ENCODE peak calls at places on chromosomes 1 and 21, in nine cellular contexts. One of them, this sample, is unnamed.
A peak's percentile ranks its signal among the peaks of the same experiment; 100 is the strongest.

GRCh38 chr1:112721966-112722524 is 6.9 kb upstream of the PPM1J start:
- DNase-seq in A549: no peak
- DNase-seq in coronary artery: no peak
- DNase-seq in A673: no peak
- DNase-seq in fibroblast of mammary gland: no peak
- DNase-seq in astrocyte: no peak
- DNase-seq in PC-9: no peak
- DNase-seq in CD8-positive, alpha-beta memory T cell: no peak
- DNase-seq in lower leg skin: no peak
- DNase-seq in this sample: no peak

GRCh38 chr1:89608627-89609338 is 24.1 kb upstream of the LRRC8C start:
- DNase-seq in A549: no peak
- DNase-seq in coronary artery: no peak
- DNase-seq in A673: no peak
- DNase-seq in fibroblast of mammary gland: no peak
- DNase-seq in astrocyte: no peak
- DNase-seq in PC-9: no peak
- DNase-seq in CD8-positive, alpha-beta memory T cell: peak; percentile 47
- DNase-seq in lower leg skin: no peak
- DNase-seq in this sample: no peak

GRCh38 chr1:200029624-200030074 is 2.1 kb downstream of the NR5A2 start:
- DNase-seq in A549: no peak
- DNase-seq in coronary artery: peak; percentile 69
- DNase-seq in A673: no peak
- DNase-seq in fibroblast of mammary gland: no peak
- DNase-seq in astrocyte: no peak
- DNase-seq in PC-9: peak; percentile 45
- DNase-seq in CD8-positive, alpha-beta memory T cell: no peak
- DNase-seq in lower leg skin: no peak
- DNase-seq in this sample: no peak

GRCh38 chr21:32496536-32496935 is 84.0 kb downstream of the EVA1C start:
- DNase-seq in A549: no peak
- DNase-seq in coronary artery: no peak
- DNase-seq in A673: no peak
- DNase-seq in fibroblast of mammary gland: no peak
- DNase-seq in astrocyte: no peak
- DNase-seq in PC-9: no peak
- DNase-seq in CD8-positive, alpha-beta memory T cell: no peak
- DNase-seq in lower leg skin: no peak
- DNase-seq in this sample: no peak

GRCh38 chr1:226506021-226506420 is 42.5 kb upstream of the STUM start:
- DNase-seq in A549: no peak
- DNase-seq in coronary artery: peak; percentile 19
- DNase-seq in A673: no peak
- DNase-seq in fibroblast of mammary gland: no peak
- DNase-seq in astrocyte: no peak
- DNase-seq in PC-9: no peak
- DNase-seq in CD8-positive, alpha-beta memory T cell: no peak
- DNase-seq in lower leg skin: no peak
- DNase-seq in this sample: no peak

GRCh38 chr1:151327223-151327902 is at the start of gene PI4KB:
- DNase-seq in A549: peak; percentile 99
- DNase-seq in coronary artery: peak; percentile 94
- DNase-seq in A673: peak; percentile 99
- DNase-seq in fibroblast of mammary gland: peak; percentile 98
- DNase-seq in astrocyte: peak; percentile 93
- DNase-seq in PC-9: peak; percentile 94
- DNase-seq in CD8-positive, alpha-beta memory T cell: peak; percentile 84
- DNase-seq in lower leg skin: peak; percentile 97
- DNase-seq in this sample: peak; percentile 98

GRCh38 chr1:33407750-33408436 is 23.0 kb downstream of the PHC2 start:
- DNase-seq in A549: no peak
- DNase-seq in coronary artery: no peak
- DNase-seq in A673: no peak
- DNase-seq in fibroblast of mammary gland: no peak
- DNase-seq in astrocyte: no peak
- DNase-seq in PC-9: no peak
- DNase-seq in CD8-positive, alpha-beta memory T cell: no peak
- DNase-seq in lower leg skin: no peak
- DNase-seq in this sample: peak; percentile 58

GRCh38 chr1:197862671-197863070 is 39.8 kb upstream of the C1orf53 start:
- DNase-seq in A549: no peak
- DNase-seq in coronary artery: no peak
- DNase-seq in A673: no peak
- DNase-seq in fibroblast of mammary gland: no peak
- DNase-seq in astrocyte: no peak
- DNase-seq in PC-9: no peak
- DNase-seq in CD8-positive, alpha-beta memory T cell: no peak
- DNase-seq in lower leg skin: no peak
- DNase-seq in this sample: no peak

GRCh38 chr1:218079820-218080219 is 205.3 kb upstream of the RRP15 start:
- DNase-seq in A549: no peak
- DNase-seq in coronary artery: no peak
- DNase-seq in A673: no peak
- DNase-seq in fibroblast of mammary gland: no peak
- DNase-seq in astrocyte: no peak
- DNase-seq in PC-9: no peak
- DNase-seq in CD8-positive, alpha-beta memory T cell: no peak
- DNase-seq in lower leg skin: no peak
- DNase-seq in this sample: no peak

GRCh38 chr1:173529106-173529505 is 52.0 kb downstream of the PRDX6 start:
- DNase-seq in A549: no peak
- DNase-seq in coronary artery: no peak
- DNase-seq in A673: no peak
- DNase-seq in fibroblast of mammary gland: no peak
- DNase-seq in astrocyte: no peak
- DNase-seq in PC-9: no peak
- DNase-seq in CD8-positive, alpha-beta memory T cell: no peak
- DNase-seq in lower leg skin: no peak
- DNase-seq in this sample: no peak

GRCh38 chr1:46277658-46278373 is 25.6 kb downstream of the LRRC41 start:
- DNase-seq in A549: no peak
- DNase-seq in coronary artery: no peak
- DNase-seq in A673: no peak
- DNase-seq in fibroblast of mammary gland: no peak
- DNase-seq in astrocyte: no peak
- DNase-seq in PC-9: no peak
- DNase-seq in CD8-positive, alpha-beta memory T cell: no peak
- DNase-seq in lower leg skin: no peak
- DNase-seq in this sample: no peak

GRCh38 chr1:225470691-225471452 is 43.0 kb upstream of the LBR start:
- DNase-seq in A549: no peak
- DNase-seq in coronary artery: peak; percentile 65
- DNase-seq in A673: no peak
- DNase-seq in fibroblast of mammary gland: no peak
- DNase-seq in astrocyte: no peak
- DNase-seq in PC-9: no peak
- DNase-seq in CD8-positive, alpha-beta memory T cell: no peak
- DNase-seq in lower leg skin: peak; percentile 11
- DNase-seq in this sample: no peak

GRCh38 chr1:1354271-1355247 is 3.8 kb downstream of the MXRA8 start:
- DNase-seq in A549: no peak
- DNase-seq in coronary artery: no peak
- DNase-seq in A673: no peak
- DNase-seq in fibroblast of mammary gland: no peak
- DNase-seq in astrocyte: no peak
- DNase-seq in PC-9: peak; percentile 9
- DNase-seq in CD8-positive, alpha-beta memory T cell: no peak
- DNase-seq in lower leg skin: no peak
- DNase-seq in this sample: no peak
- H3K4me3 ChIP-seq in A549: no peak overlapping the region
- H3K4me3 ChIP-seq in coronary artery: peak overlapping the region; percentile 78
- H3K4me3 ChIP-seq in A673: no peak overlapping the region
- H3K4me3 ChIP-seq in fibroblast of mammary gland: no peak overlapping the region
- H3K4me3 ChIP-seq in astrocyte: no peak overlapping the region
- H3K4me3 ChIP-seq in PC-9: no peak overlapping the region
- H3K4me3 ChIP-seq in CD8-positive, alpha-beta memory T cell: no peak overlapping the region
- H3K4me3 ChIP-seq in lower leg skin: no peak overlapping the region
- H3K4me3 ChIP-seq in this sample: peak overlapping the region; percentile 93

GRCh38 chr1:156146749-156147405 is 6.5 kb upstream of the SEMA4A start:
- DNase-seq in A549: no peak
- DNase-seq in coronary artery: no peak
- DNase-seq in A673: no peak
- DNase-seq in fibroblast of mammary gland: no peak
- DNase-seq in astrocyte: no peak
- DNase-seq in PC-9: no peak
- DNase-seq in CD8-positive, alpha-beta memory T cell: no peak
- DNase-seq in lower leg skin: no peak
- DNase-seq in this sample: peak; percentile 48
- H3K4me3 ChIP-seq in A549: no peak overlapping the region
- H3K4me3 ChIP-seq in coronary artery: no peak overlapping the region
- H3K4me3 ChIP-seq in A673: peak overlapping the region; percentile 26
- H3K4me3 ChIP-seq in fibroblast of mammary gland: no peak overlapping the region
- H3K4me3 ChIP-seq in astrocyte: no peak overlapping the region
- H3K4me3 ChIP-seq in PC-9: no peak overlapping the region
- H3K4me3 ChIP-seq in CD8-positive, alpha-beta memory T cell: no peak overlapping the region
- H3K4me3 ChIP-seq in lower leg skin: no peak overlapping the region
- H3K4me3 ChIP-seq in this sample: no peak overlapping the region

GRCh38 chr1:154558610-154559495 is at the start of gene UBE2Q1:
- DNase-seq in A549: peak; percentile 92
- DNase-seq in coronary artery: peak; percentile 100
- DNase-seq in A673: peak; percentile 100
- DNase-seq in fibroblast of mammary gland: peak; percentile 98
- DNase-seq in astrocyte: peak; percentile 95
- DNase-seq in PC-9: peak; percentile 87
- DNase-seq in CD8-positive, alpha-beta memory T cell: peak; percentile 99
- DNase-seq in lower leg skin: peak; percentile 99
- DNase-seq in this sample: peak; percentile 99

GRCh38 chr1:154559496-154559950 is 1.1 kb upstream of the UBE2Q1 start:
- DNase-seq in A549: peak; percentile 73
- DNase-seq in coronary artery: peak; percentile 90
- DNase-seq in A673: peak; percentile 93
- DNase-seq in fibroblast of mammary gland: peak; percentile 95
- DNase-seq in astrocyte: peak; percentile 79
- DNase-seq in PC-9: peak; percentile 75
- DNase-seq in CD8-positive, alpha-beta memory T cell: peak; percentile 73
- DNase-seq in lower leg skin: peak; percentile 85
- DNase-seq in this sample: peak; percentile 90

GRCh38 chr1:154557939-154558609 is 388 bp downstream of the UBE2Q1 start:
- DNase-seq in A549: no peak
- DNase-seq in coronary artery: no peak
- DNase-seq in A673: no peak
- DNase-seq in fibroblast of mammary gland: peak; percentile 18
- DNase-seq in astrocyte: no peak
- DNase-seq in PC-9: no peak
- DNase-seq in CD8-positive, alpha-beta memory T cell: peak; percentile 39
- DNase-seq in lower leg skin: peak; percentile 36
- DNase-seq in this sample: peak; percentile 26

GRCh38 chr1:154557248-154557938 is 1.1 kb downstream of the UBE2Q1 start:
- DNase-seq in A549: no peak
- DNase-seq in coronary artery: no peak
- DNase-seq in A673: no peak
- DNase-seq in fibroblast of mammary gland: no peak
- DNase-seq in astrocyte: no peak
- DNase-seq in PC-9: no peak
- DNase-seq in CD8-positive, alpha-beta memory T cell: no peak
- DNase-seq in lower leg skin: no peak
- DNase-seq in this sample: no peak

DNA sequence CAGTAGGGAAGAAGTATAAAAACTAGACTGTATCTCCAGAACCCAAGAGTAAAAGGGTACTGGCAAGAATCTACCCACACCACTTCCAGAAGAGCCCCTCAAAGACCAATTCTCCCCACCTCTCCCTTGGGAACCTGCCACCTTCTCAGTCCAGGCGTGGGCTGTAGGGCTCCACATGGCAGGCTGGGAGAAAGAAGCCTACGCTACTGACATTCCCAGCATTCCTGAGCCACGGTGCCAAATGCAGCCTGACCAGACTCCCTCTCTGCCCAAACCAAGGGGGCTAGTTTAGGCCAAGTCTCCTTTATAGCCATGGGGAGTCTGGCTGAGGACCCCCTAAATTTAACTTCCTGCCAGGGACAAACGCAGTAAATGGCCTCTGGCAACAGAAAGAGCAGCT is 2.0 kb downstream of the UBE2Q1 start:
- DNase-seq in A549: no peak
- DNase-seq in coronary artery: no peak
- DNase-seq in A673: no peak
- DNase-seq in fibroblast of mammary gland: peak; percentile 8
- DNase-seq in astrocyte: peak; percentile 46
- DNase-seq in PC-9: no peak
- DNase-seq in CD8-positive, alpha-beta memory T cell: no peak
- DNase-seq in lower leg skin: no peak
- DNase-seq in this sample: peak; percentile 57
- H3K4me3 ChIP-seq in A549: peak overlapping the region; percentile 85
- H3K4me3 ChIP-seq in coronary artery: peak overlapping the region; percentile 98
- H3K4me3 ChIP-seq in A673: peak overlapping the region; percentile 96
- H3K4me3 ChIP-seq in fibroblast of mammary gland: peak overlapping the region; percentile 87
- H3K4me3 ChIP-seq in astrocyte: peak overlapping the region; percentile 90
- H3K4me3 ChIP-seq in PC-9: peak overlapping the region; percentile 98
- H3K4me3 ChIP-seq in CD8-positive, alpha-beta memory T cell: no peak overlapping the region
- H3K4me3 ChIP-seq in lower leg skin: no peak overlapping the region
- H3K4me3 ChIP-seq in this sample: peak overlapping the region; percentile 73

DNA sequence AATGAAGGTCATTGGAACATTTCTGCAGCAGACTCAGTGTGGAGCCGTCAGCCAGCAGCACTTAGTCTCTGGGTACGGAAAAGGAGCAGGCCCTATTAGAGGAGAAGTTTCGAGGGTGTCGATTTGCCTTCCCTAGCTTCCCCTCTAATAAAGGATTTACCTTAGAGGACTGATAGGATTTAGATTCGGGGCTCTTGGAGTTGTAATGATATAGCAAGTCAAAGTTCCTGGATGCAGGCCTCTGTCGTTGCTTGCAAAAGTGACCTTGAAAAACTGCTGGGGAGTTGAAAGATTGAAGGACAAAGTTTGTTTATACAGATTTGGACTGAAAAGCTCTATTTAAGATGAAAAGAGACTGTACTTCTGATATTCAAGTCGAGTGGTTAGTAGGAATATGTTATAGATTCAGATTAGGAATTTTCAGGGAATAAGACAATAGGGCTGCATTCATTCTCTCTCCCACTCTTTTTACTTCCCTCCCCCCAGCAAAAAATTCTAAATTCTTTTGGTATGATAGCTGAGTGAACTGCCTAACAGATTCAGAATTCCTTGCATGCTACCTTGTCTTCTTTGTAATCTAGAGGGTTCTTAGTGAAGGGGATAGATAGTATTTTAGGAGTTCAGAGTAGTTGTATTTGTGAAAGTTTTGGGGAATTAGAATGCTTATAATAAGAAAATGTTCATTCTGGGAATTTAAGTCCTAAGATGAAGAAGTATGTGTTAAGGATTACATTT is 19.2 kb downstream of the NFYC start:
- DNase-seq in A549: no peak
- DNase-seq in coronary artery: no peak
- DNase-seq in A673: no peak
- DNase-seq in fibroblast of mammary gland: no peak
- DNase-seq in astrocyte: peak; percentile 37
- DNase-seq in PC-9: no peak
- DNase-seq in CD8-positive, alpha-beta memory T cell: no peak
- DNase-seq in lower leg skin: no peak
- DNase-seq in this sample: no peak
- H3K4me3 ChIP-seq in A549: peak overlapping the region; percentile 11
- H3K4me3 ChIP-seq in coronary artery: peak overlapping the region; percentile 68
- H3K4me3 ChIP-seq in A673: peak overlapping the region; percentile 56
- H3K4me3 ChIP-seq in fibroblast of mammary gland: peak overlapping the region; percentile 22
- H3K4me3 ChIP-seq in astrocyte: peak overlapping the region; percentile 85
- H3K4me3 ChIP-seq in PC-9: peak overlapping the region; percentile 62
- H3K4me3 ChIP-seq in CD8-positive, alpha-beta memory T cell: peak overlapping the region; percentile 9
- H3K4me3 ChIP-seq in lower leg skin: no peak overlapping the region
- H3K4me3 ChIP-seq in this sample: peak overlapping the region; percentile 21

GRCh38 chr21:37273440-37273839 is 6.3 kb upstream of the VPS26C start:
- DNase-seq in A549: no peak
- DNase-seq in coronary artery: no peak
- DNase-seq in A673: no peak
- DNase-seq in fibroblast of mammary gland: no peak
- DNase-seq in astrocyte: no peak
- DNase-seq in PC-9: no peak
- DNase-seq in CD8-positive, alpha-beta memory T cell: no peak
- DNase-seq in lower leg skin: no peak
- DNase-seq in this sample: no peak
- H3K4me3 ChIP-seq in A549: no peak overlapping the region
- H3K4me3 ChIP-seq in coronary artery: no peak overlapping the region
- H3K4me3 ChIP-seq in A673: no peak overlapping the region
- H3K4me3 ChIP-seq in fibroblast of mammary gland: no peak overlapping the region
- H3K4me3 ChIP-seq in astrocyte: no peak overlapping the region
- H3K4me3 ChIP-seq in PC-9: no peak overlapping the region
- H3K4me3 ChIP-seq in CD8-positive, alpha-beta memory T cell: no peak overlapping the region
- H3K4me3 ChIP-seq in lower leg skin: no peak overlapping the region
- H3K4me3 ChIP-seq in this sample: no peak overlapping the region